ENCODE peak calls at places on chromosomes 13 and 19, in nine cellular contexts. C is lower leg skin; P is HFFc6; G is stimulated activated CD8-positive, alpha-beta memory T cell treated with anti-CD3 and anti-CD28 coated beads, Interleukin-15, amount 100 ng/mL, for 24 hours; V is Right ventricle myocardium superior; U is heart left ventricle; J is omental fat pad; R is activated CD8-positive, alpha-beta memory T cell treated with anti-CD3 and anti-CD28 coated beads for 48 hours; M is EH. B is an unnamed sample.

GRCh38 chr19:18340237-18340989 is at the start of gene PGPEP1:
- DNase-seq in M (peak), G (peak), V (peak), C (no peak), P (peak), J (peak), U (peak), R (no peak), B (peak)

GRCh38 chr13:48189122-48189521 is 43.9 kb upstream of the ITM2B start:
- DNase-seq in R (no peak), J (no peak), U (no peak), G (no peak), M (no peak), C (no peak), V (no peak), P (no peak), B (no peak)

GRCh38 chr19:41269055-41269454 is 4.9 kb downstream of the HNRNPUL1 start:
- DNase-seq in R (no peak), U (no peak), J (no peak), C (no peak), P (no peak), V (no peak), G (no peak), M (no peak), B (no peak)

GRCh38 chr19:36032251-36033104 is at the start of gene CLIP3:
- DNase-seq in M (peak), R (peak), G (peak), J (no peak), P (peak), C (no peak), U (peak), V (peak), B (peak)

GRCh38 chr13:27496851-27497250 is 46.5 kb upstream of the MTIF3 start:
- DNase-seq in J (no peak), G (no peak), P (no peak), U (no peak), C (no peak), R (no peak), V (no peak), M (no peak), B (no peak)

GRCh38 chr13:36839281-36839680 is 20.3 kb downstream of the RFXAP start:
- DNase-seq in M (peak), P (no peak), U (no peak), C (no peak), V (no peak), R (no peak), J (no peak), G (no peak), B (no peak)

GRCh38 chr19:1465191-1466016 is 13.6 kb downstream of the C19orf25 start:
- DNase-seq in M (peak), U (peak), C (no peak), G (no peak), R (no peak), V (no peak), P (no peak), J (no peak), B (peak)

GRCh38 chr13:60590775-60591174 is 193.8 kb downstream of the TDRD3 start:
- DNase-seq in P (no peak), M (no peak), C (no peak), G (no peak), U (no peak), J (no peak), R (no peak), V (no peak), B (no peak)

GRCh38 chr13:112468069-112468468 is 91.9 kb downstream of the SPACA7 start:
- DNase-seq in U (no peak), V (no peak), M (no peak), P (no peak), C (no peak), J (no peak), R (no peak), G (no peak), B (no peak)

GRCh38 chr13:26348966-26349365 is 95.0 kb downstream of the CDK8 start:
- DNase-seq in R (no peak), P (no peak), V (no peak), J (no peak), C (no peak), U (no peak), M (no peak), G (no peak), B (no peak)

GRCh38 chr13:48311223-48311622 is 7.7 kb downstream of the RB1 start:
- DNase-seq in M (no peak), P (no peak), V (no peak), R (no peak), U (no peak), G (no peak), C (no peak), J (no peak), B (no peak)

GRCh38 chr19:38707512-38708114 is 36.7 kb downstream of the CAPN12 start:
- DNase-seq in J (no peak), P (no peak), R (no peak), U (peak), G (no peak), C (no peak), M (peak), V (peak), B (no peak)

GRCh38 chr13:25766576-25766975 is 285.2 kb downstream of the SHISA2 start:
- DNase-seq in J (no peak), M (no peak), C (no peak), P (no peak), V (no peak), U (no peak), R (no peak), G (no peak), B (no peak)

GRCh38 chr13:50911051-50911690 is 1.6 kb downstream of the RNASEH2B start:
- DNase-seq in P (no peak), R (no peak), M (peak), V (no peak), U (no peak), J (no peak), G (no peak), C (no peak), B (no peak)

GRCh38 chr13:80884031-80884785 is 543.3 kb upstream of the SPRY2 start:
- DNase-seq in V (no peak), J (no peak), P (no peak), C (no peak), U (no peak), G (no peak), M (no peak), R (no peak), B (no peak)

GRCh38 chr19:50311723-50312635 is 17.2 kb downstream of the KCNC3 start:
- DNase-seq in P (no peak), U (no peak), C (no peak), M (no peak), V (no peak), G (no peak), J (no peak), R (no peak), B (no peak)

GRCh38 chr19:52398091-52398461 is 427 bp downstream of the ZNF528 start:
- DNase-seq in U (no peak), G (no peak), M (peak), R (no peak), C (no peak), J (no peak), P (no peak), V (no peak), B (peak)

GRCh38 chr19:46442808-46443450 is 14.2 kb upstream of the PNMA8C start:
- DNase-seq in J (no peak), R (no peak), G (no peak), P (peak), C (no peak), M (peak), U (no peak), V (no peak), B (peak)

GRCh38 chr19:3547301-3547731 is 8.3 kb downstream of the TEKTIP1 start:
- DNase-seq in R (no peak), M (peak), U (no peak), G (peak), V (no peak), P (no peak), C (no peak), J (no peak), B (peak)

GRCh38 chr13:22298530-22298929 is 627.7 kb downstream of the FGF9 start:
- DNase-seq in M (no peak), R (no peak), C (no peak), J (no peak), P (no peak), U (no peak), V (no peak), G (no peak), B (no peak)

GRCh38 chr19:10503002-10503789 is at the start of gene KEAP1:
- DNase-seq in U (peak), P (no peak), G (no peak), J (peak), V (peak), C (no peak), M (peak), R (no peak), B (peak)

GRCh38 chr13:31588331-31588730 is 151.0 kb upstream of the RXFP2 start:
- DNase-seq in C (no peak), R (no peak), J (no peak), U (no peak), V (no peak), G (no peak), P (no peak), M (no peak), B (no peak)

GRCh38 chr19:49667473-49667872 is 1.7 kb downstream of the BCL2L12 start:
- DNase-seq in P (no peak), G (no peak), M (no peak), V (no peak), C (no peak), R (no peak), J (no peak), U (no peak), B (no peak)

GRCh38 chr19:46529622-46530451 is 34.2 kb upstream of the PNMA8B start:
- DNase-seq in G (peak), V (peak), J (peak), R (peak), M (peak), U (peak), P (peak), C (peak), B (peak)

GRCh38 chr19:33403221-33403972 is 29.9 kb downstream of the CEBPG start:
- DNase-seq in G (no peak), J (no peak), P (no peak), M (no peak), V (peak), U (no peak), R (no peak), C (no peak), B (no peak)

GRCh38 chr19:44908836-44909201 is 3.2 kb downstream of the APOE start:
- DNase-seq in J (no peak), G (no peak), V (no peak), P (no peak), U (no peak), R (no peak), M (no peak), C (no peak), B (no peak)

GRCh38 chr19:5290336-5291262 is 50.0 kb downstream of the PTPRS start:
- DNase-seq in R (no peak), G (no peak), J (no peak), M (no peak), U (no peak), P (no peak), V (no peak), C (no peak), B (no peak)

GRCh38 chr19:2015611-2015950 is at the start of gene BTBD2:
- DNase-seq in P (no peak), C (no peak), R (no peak), J (no peak), G (peak), M (peak), V (no peak), U (peak), B (peak)

GRCh38 chr19:33282036-33282686 is 20.2 kb downstream of the CEBPA start:
- DNase-seq in U (no peak), V (no peak), J (no peak), R (no peak), M (peak), C (no peak), G (no peak), P (peak), B (no peak)

GRCh38 chr19:11198175-11198534 is 810 bp upstream of the KANK2 start:
- DNase-seq in V (no peak), J (no peak), R (no peak), C (no peak), G (no peak), U (no peak), P (no peak), M (no peak), B (no peak)

GRCh38 chr13:114099191-114099590 is 33.2 kb downstream of the RASA3 start:
- DNase-seq in P (peak), M (peak), R (no peak), G (no peak), J (peak), V (peak), U (peak), C (peak), B (peak)

GRCh38 chr19:19059837-19060611 is 3.8 kb upstream of the SLC25A42 start:
- DNase-seq in C (no peak), R (no peak), G (no peak), P (no peak), V (no peak), U (no peak), M (no peak), J (no peak), B (no peak)